ENCODE peak calls at places on chromosomes 13 and 19, in seven cellular contexts. C, K, J, G, Z, U and W are unnamed samples. For H3K27me3, the result is how much of the 10 kb centered on the place peaks cover.

GRCh38 chr19:6694147-6694815 is 24.3 kb upstream of the TNFSF14 start:
- DNase-seq in U (no peak), C (no peak), K (no peak), J (no peak), Z (no peak), G (no peak), W (no peak)

GRCh38 chr13:50359779-50360178 is 344.5 kb downstream of the KCNRG start:
- DNase-seq in G (no peak), C (no peak), U (no peak), K (no peak), Z (no peak), J (no peak), W (no peak)

GRCh38 chr13:112777637-112778406 is 88.0 kb downstream of the ATP11A start:
- DNase-seq in K (peak), Z (no peak), U (no peak), C (no peak), J (peak), G (no peak), W (no peak)

GRCh38 chr13:94009696-94010095 is 469.8 kb downstream of the DCT start:
- DNase-seq in Z (no peak), G (no peak), K (no peak), U (no peak), C (no peak), J (no peak), W (no peak)

GRCh38 chr13:109274188-109274821 is 512.1 kb downstream of the IRS2 start:
- DNase-seq in U (no peak), Z (no peak), G (no peak), K (no peak), C (peak), J (peak), W (no peak)

GRCh38 chr13:30141773-30142501 is 165.4 kb downstream of the KATNAL1 start:
- DNase-seq in K (no peak), Z (no peak), C (no peak), G (no peak), U (no peak), J (no peak), W (no peak)

GRCh38 chr13:25966086-25966485 is 85.7 kb downstream of the SHISA2 start:
- DNase-seq in K (no peak), C (no peak), G (no peak), Z (no peak), U (no peak), J (no peak), W (no peak)

GRCh38 chr19:4197625-4198466 is 15.4 kb downstream of the ANKRD24 start:
- DNase-seq in G (no peak), J (peak), C (no peak), Z (no peak), U (no peak), K (no peak), W (no peak)

GRCh38 chr13:50415428-50415827 is 400.2 kb downstream of the KCNRG start:
- DNase-seq in Z (no peak), G (no peak), K (no peak), J (no peak), U (no peak), C (no peak), W (no peak)

GRCh38 chr19:42421591-42422031 is 5.6 kb downstream of the LIPE start:
- DNase-seq in U (no peak), J (no peak), G (peak), C (peak), K (peak), Z (no peak), W (no peak)

GRCh38 chr19:39277598-39277997 is 9.4 kb downstream of the IFNL2 start:
- DNase-seq in Z (no peak), J (peak), G (no peak), K (no peak), U (no peak), C (no peak), W (no peak)

GRCh38 chr13:53255795-53256194 is 227.2 kb downstream of the OLFM4 start:
- DNase-seq in C (no peak), U (no peak), G (no peak), K (no peak), J (no peak), Z (no peak), W (no peak)

GRCh38 chr19:38037151-38037611 is 130.2 kb downstream of the SIPA1L3 start:
- DNase-seq in Z (no peak), G (no peak), J (no peak), K (no peak), C (no peak), U (no peak), W (no peak)

GRCh38 chr13:99970761-99971575 is 599 bp downstream of the ZIC5 start:
- DNase-seq in J (no peak), K (no peak), Z (no peak), G (no peak), C (no peak), U (no peak), W (no peak)

GRCh38 chr19:17365361-17365760 is 11.8 kb downstream of the PLVAP start:
- DNase-seq in G (no peak), C (no peak), U (no peak), J (no peak), Z (no peak), K (no peak), W (no peak)

GRCh38 chr13:51805313-51805712 is 1.4 kb upstream of the DHRS12 start:
- DNase-seq in U (no peak), G (no peak), Z (no peak), C (no peak), K (no peak), J (no peak), W (peak)

GRCh38 chr19:3276341-3276799 is 51.9 kb downstream of the CELF5 start:
- DNase-seq in U (no peak), K (peak), J (peak), G (no peak), C (no peak), Z (no peak), W (no peak)

GRCh38 chr13:27578121-27579030 is 42.0 kb downstream of the LNX2 start:
- DNase-seq in C (no peak), J (no peak), U (no peak), Z (no peak), K (no peak), G (no peak), W (no peak)

GRCh38 chr19:18290250-18291018 is 9.0 kb upstream of the JUND start:
- DNase-seq in K (peak), U (peak), J (no peak), C (no peak), G (peak), Z (no peak), W (peak)

GRCh38 chr19:29529646-29530548 is 4.1 kb downstream of the VSTM2B start:
- DNase-seq in K (no peak), Z (no peak), J (no peak), C (peak), G (peak), U (no peak), W (no peak)
- H3K27me3 ChIP-seq in K (half or more), Z (under half), J (under half), C (half or more), G (under half), U (under half), W (under half)

GRCh38 chr19:33684550-33685303 is 63.0 kb downstream of the CHST8 start:
- DNase-seq in U (no peak), J (no peak), K (no peak), G (peak), Z (no peak), C (no peak), W (peak)
- H3K27me3 ChIP-seq in U (under half), J (under half), K (under half), G (under half), Z (under half), C (under half), W (under half)

GRCh38 chr19:19546751-19547162 is 8.7 kb downstream of the CILP2 start:
- DNase-seq in U (no peak), G (no peak), J (no peak), Z (no peak), K (no peak), C (no peak), W (no peak)

GRCh38 chr19:19544257-19545127 is 6.4 kb downstream of the CILP2 start:
- DNase-seq in G (no peak), C (no peak), K (no peak), Z (no peak), J (no peak), U (no peak), W (no peak)

GRCh38 chr19:19543640-19544039 is 5.6 kb downstream of the CILP2 start:
- DNase-seq in G (no peak), Z (no peak), C (no peak), U (no peak), K (no peak), J (no peak), W (no peak)

GRCh38 chr19:19545707-19546106 is 7.6 kb downstream of the CILP2 start:
- DNase-seq in J (no peak), K (no peak), G (no peak), Z (no peak), C (no peak), U (no peak), W (no peak)

DNA sequence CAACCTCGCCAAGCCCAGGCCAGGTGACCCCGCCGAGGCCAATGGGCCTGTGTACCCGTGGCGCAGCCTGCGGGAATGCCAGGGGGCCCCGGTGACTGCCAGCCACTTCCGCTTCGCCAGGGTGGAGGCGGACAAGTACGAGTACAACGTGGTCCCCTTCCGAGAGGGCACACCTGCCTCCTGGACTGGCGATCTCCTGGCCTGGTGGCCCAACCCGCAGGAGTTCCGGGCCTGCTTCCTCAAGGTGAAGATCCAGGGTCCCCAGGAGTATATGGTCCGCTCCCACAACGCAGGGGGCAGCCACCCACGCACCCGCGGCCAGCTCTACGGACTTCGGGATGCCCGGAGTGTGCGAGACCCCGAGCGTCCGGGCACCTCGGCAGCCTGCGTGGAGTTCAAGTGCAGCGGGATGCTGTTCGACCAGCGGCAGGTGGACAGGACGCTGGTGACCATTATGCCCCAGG is 7.1 kb downstream of the CILP2 start:
- DNase-seq in J (no peak), K (no peak), C (no peak), G (no peak), Z (no peak), U (no peak), W (no peak)
- H3K27me3 ChIP-seq in J (under half), K (under half), C (under half), G (under half), Z (under half), U (under half), W (under half)

GRCh38 chr19:54341295-54341694 is 2.3 kb upstream of the LILRA4 start:
- DNase-seq in G (no peak), U (no peak), C (no peak), Z (no peak), K (no peak), J (no peak), W (no peak)

GRCh38 chr19:54351474-54351873 is 12.5 kb upstream of the LILRA4 start:
- DNase-seq in G (no peak), K (no peak), J (no peak), Z (no peak), U (no peak), C (no peak), W (no peak)

GRCh38 chr19:54343868-54344267 is 4.9 kb upstream of the LILRA4 start:
- DNase-seq in Z (no peak), G (no peak), U (no peak), C (no peak), J (no peak), K (no peak), W (no peak)

DNA sequence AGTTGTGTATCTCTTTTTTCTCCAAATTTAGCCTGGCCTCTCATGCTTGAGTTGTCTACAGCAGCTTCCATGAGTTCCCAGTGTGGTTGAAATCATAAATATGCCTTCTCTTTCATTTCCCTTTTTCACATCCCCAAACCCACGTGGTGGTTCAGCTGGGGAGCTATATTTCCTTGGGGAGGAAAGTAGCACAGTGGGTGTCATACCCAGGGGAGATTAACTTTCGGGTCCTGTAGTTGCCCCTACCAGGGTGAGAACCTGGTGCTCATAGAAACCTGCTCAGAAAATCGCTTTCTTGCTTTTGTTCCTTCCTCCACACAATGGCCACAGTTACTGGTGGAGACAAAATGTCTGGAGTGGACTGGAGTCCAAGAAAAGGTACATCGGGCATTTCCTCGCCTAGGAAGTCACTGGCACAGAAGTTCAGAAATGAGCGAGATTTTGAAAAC is 7.0 kb upstream of the LILRA4 start:
- DNase-seq in G (no peak), Z (no peak), K (no peak), C (no peak), U (no peak), J (no peak), W (no peak)
- H3K27me3 ChIP-seq in G (under half), Z (under half), K (under half), C (under half), U (under half), J (under half), W (under half)